ENCODE peak calls at places on chromosome 5, in six cellular contexts. X, H, P, E, U and V are unnamed samples.
A peak's percentile ranks its signal among the peaks of the same experiment; 100 is the strongest.

GRCh38 chr5:147093138-147093537 is 141.7 kb upstream of the STK32A start:
- DNase-seq in U (no peak), E (no peak), X (peak; percentile 46), P (peak; percentile 61), H (no peak), V (no peak)

GRCh38 chr5:75496026-75496425 is 15.4 kb downstream of the CERT1 start:
- DNase-seq in P (no peak), H (no peak), U (no peak), X (no peak), E (no peak), V (no peak)

GRCh38 chr5:60540855-60541805 is 158.8 kb downstream of the DEPDC1B start:
- DNase-seq in P (peak; percentile 58), H (no peak), U (no peak), X (peak; percentile 63), E (no peak), V (no peak)

GRCh38 chr5:150577378-150577777 is 63.1 kb upstream of the SYNPO start:
- DNase-seq in U (no peak), P (no peak), X (no peak), E (peak; percentile 37), H (peak; percentile 15), V (no peak)

GRCh38 chr5:14937277-14937676 is 65.7 kb upstream of the ANKH start:
- DNase-seq in H (no peak), P (no peak), X (no peak), U (no peak), E (no peak), V (no peak)

GRCh38 chr5:122195784-122196394 is 66.5 kb downstream of the ZNF474 start:
- DNase-seq in E (no peak), P (peak; percentile 72), X (peak; percentile 79), U (peak; percentile 46), H (no peak), V (peak; percentile 32)

GRCh38 chr5:103094737-103095136 is 25.2 kb downstream of the GIN1 start:
- DNase-seq in U (no peak), E (no peak), P (no peak), X (no peak), H (no peak), V (no peak)

GRCh38 chr5:19987594-19988345 is at the start of gene CDH18:
- DNase-seq in P (peak; percentile 51), H (no peak), E (peak; percentile 56), U (peak; percentile 22), X (peak; percentile 56), V (peak; percentile 6)

GRCh38 chr5:72788851-72789505 is 27.5 kb upstream of the TNPO1 start:
- DNase-seq in H (no peak), U (peak; percentile 77), E (no peak), P (peak; percentile 59), X (peak; percentile 3), V (no peak)

GRCh38 chr5:171420429-171421231 is 1.2 kb downstream of the FGF18 start:
- DNase-seq in E (peak; percentile 91), X (peak; percentile 92), H (peak; percentile 71), U (no peak), P (peak; percentile 91), V (peak; percentile 67)

DNA sequence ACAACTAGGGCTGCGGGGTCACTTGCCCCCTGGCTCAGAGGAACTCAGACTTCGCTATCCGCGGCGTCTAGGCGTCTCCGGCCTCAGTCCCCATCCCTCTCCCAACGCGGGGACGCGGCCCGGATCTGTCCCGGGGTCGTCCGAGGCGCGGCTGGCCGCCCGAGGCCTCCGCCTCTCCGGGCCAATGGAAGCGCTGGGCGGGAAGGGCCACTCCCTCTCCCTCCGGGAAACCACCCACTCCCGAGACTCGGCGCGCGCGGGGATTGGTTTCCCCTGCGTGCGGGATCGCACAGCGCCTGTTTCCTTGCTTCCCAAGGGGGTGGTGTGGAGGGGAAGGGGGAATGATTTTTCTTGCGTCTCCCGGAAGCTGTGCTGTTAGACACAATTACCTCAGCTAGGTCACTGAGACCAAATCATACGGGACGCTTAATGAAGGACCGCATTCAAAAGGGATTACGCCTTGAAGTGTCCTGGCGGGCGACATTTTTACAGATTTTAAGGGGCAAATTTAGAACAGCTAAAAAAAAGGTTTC is 38.4 kb downstream of the NR2F1 start:
- DNase-seq in P (no peak), U (peak; percentile 89), E (peak; percentile 84), H (peak; percentile 71), X (peak; percentile 72), V (no peak)
- H3K27ac ChIP-seq in P (peak overlapping the region; percentile 51), U (peak overlapping the region; percentile 94), E (peak overlapping the region; percentile 75), H (peak overlapping the region; percentile 61), X (peak overlapping the region; percentile 86), V (no peak overlapping the region)

GRCh38 chr5:124705577-124705976 is 40.9 kb downstream of the ZNF608 start:
- DNase-seq in H (no peak), U (no peak), P (no peak), X (no peak), E (no peak), V (no peak)

GRCh38 chr5:124706041-124706440 is 40.4 kb downstream of the ZNF608 start:
- DNase-seq in U (no peak), E (no peak), P (no peak), X (no peak), H (no peak), V (no peak)

GRCh38 chr5:124704594-124705284 is 41.7 kb downstream of the ZNF608 start:
- DNase-seq in P (no peak), H (no peak), E (no peak), U (no peak), X (no peak), V (no peak)

GRCh38 chr5:124706729-124707361 is 39.6 kb downstream of the ZNF608 start:
- DNase-seq in E (no peak), U (no peak), H (no peak), X (peak; percentile 58), P (peak; percentile 23), V (peak; percentile 16)

DNA sequence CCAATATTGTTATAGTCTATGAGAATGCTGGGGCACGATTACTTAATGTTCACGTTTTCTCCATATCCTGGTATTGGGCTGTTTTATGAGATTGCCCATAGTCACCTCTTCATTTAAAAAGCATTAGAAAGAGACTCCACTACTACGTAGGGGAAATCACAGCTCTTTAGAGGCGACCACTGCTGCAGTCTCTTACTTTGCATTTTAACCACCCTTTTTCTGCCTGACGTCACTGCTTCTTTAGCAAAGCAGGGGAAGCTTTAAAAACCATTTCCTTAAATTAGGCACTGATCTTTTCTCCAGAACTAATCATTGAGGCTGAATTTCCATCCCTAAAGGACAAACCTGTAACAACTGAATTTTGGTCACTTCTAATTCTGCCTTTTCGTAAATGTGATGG is 38.9 kb downstream of the ZNF608 start:
- DNase-seq in H (no peak), X (no peak), U (no peak), E (no peak), P (no peak), V (no peak)
- H3K4me3 ChIP-seq in H (no peak overlapping the region), X (no peak overlapping the region), U (no peak overlapping the region), E (no peak overlapping the region), P (no peak overlapping the region), V (no peak overlapping the region)

DNA sequence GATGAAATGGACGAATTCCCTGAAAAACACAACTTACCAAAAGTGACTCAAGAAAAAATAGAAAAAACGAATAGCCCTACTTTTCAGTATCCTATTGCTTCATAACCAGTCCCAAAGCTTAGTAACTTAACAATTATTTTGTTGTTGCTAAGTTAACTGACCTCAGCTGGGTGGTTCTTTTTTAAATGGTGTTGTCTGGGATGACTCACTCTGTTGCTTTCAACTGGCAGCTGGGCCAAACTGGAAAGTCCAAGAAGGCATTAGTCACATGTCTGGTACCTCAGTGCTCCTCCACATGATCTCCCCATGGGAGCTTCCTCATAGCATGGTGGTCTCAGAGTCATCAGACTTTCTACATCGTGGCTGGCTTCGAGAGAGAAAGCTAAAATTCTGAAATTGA is 47.8 kb upstream of the ADAMTS2 start:
- DNase-seq in X (peak; percentile 74), P (peak; percentile 73), H (no peak), E (no peak), U (peak; percentile 17), V (no peak)
- H3K9me3 ChIP-seq in X (no peaks in the 10 kb centered on the region), P (peaks cover 20% of the 10 kb centered on the region), H (no peaks in the 10 kb centered on the region), E (peaks cover 52% of the 10 kb centered on the region), U (peaks cover 10% of the 10 kb centered on the region), V (peaks cover 14% of the 10 kb centered on the region)

DNA sequence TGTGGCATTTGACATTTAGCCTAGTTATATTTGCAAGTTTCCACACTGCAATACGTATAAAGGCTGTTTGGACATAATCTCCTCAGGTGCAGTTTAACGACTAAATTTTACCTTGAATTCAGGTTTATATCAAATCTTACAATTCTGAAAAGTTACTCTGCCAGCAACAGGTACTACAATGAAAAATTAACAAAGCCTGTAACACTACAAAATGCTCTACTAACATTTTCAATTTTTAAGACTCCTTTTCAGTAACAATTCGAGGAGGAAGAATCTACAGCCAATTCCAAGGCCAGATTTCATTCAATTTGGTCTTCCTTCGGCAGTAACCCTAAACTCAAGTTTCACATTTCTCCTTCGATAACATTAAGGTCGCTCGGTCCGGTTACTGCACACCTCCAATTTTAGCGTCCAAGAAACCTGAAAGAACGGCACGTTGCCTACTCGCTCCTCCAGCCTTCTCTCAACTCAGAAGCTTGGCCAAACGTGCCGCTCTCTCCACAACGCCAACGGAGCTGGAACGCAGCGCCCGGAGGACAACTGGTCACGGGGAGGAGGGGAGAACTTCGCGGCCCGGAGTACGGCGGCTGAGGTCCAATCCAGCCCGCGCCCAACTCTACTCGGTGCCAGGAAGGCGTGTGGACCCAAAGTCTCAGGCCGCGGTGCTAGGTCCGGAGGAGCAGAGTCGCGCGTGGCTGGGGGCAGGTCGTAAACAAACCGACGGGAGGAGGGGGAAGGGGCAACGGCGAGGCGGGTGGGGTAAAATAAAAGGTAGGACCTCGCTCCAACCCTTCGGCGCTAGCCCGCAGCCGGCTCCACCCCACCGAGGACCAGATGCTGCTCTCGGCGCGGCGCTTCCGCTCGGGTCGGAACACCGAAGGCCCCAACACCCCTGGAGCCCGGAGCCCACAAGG is 681 bp downstream of the FNIP1 start:
- DNase-seq in E (peak; percentile 92), H (peak; percentile 89), X (peak; percentile 50), U (peak; percentile 39), P (peak; percentile 91), V (no peak)
- H3K27ac ChIP-seq in E (peak overlapping the region; percentile 95), H (peak overlapping the region; percentile 99), X (peak overlapping the region; percentile 99), U (peak overlapping the region; percentile 97), P (peak overlapping the region; percentile 99), V (peak overlapping the region; percentile 89)

DNA sequence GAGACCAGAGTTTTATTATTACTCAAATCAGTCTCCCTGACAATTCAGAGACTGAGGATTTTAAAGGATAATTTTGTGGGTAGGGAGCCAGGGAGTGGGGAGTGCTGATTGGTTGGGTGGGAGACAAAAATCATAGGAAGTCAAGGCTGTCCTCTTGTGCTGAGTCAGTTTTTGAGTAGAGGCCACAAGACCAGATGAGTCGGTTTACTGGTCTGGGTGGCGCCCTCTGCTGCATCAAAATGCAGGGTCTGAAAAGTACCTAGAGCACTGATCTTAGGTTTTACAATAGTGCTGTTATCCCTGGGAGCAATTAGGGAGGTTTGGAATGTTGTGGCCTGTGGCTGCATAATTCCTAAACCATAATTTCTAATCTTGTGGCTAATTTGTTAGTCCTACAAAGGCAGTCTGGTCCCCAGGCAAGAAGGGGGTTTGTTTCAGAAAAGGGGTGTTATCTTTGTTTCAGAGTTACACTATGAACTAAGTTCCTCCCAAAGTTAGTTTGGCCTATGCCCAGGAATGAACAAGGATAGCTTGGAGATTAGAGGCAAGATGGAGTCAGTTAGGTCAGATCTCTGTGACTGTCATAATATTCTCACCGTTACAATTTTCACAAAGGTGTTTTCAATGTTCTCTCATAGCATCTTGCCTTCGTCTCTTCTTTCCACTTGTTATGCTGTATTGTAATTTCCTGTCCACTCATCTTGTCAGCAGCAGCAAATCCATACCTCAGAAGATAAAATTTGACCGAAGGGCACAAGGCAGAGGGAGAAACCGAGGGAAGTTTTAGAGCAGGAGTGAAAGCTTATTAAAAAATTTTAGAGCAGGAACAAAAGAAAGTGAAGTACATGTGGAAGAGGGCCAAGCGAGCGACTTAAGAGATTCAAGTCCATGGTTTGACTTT is 59.2 kb upstream of the CLINT1 start:
- DNase-seq in E (peak; percentile 69), U (peak; percentile 86), H (peak; percentile 79), X (peak; percentile 73), P (peak; percentile 90), V (peak; percentile 32)
- H3K4me3 ChIP-seq in E (no peak overlapping the region), U (no peak overlapping the region), H (no peak overlapping the region), X (no peak overlapping the region), P (no peak overlapping the region), V (no peak overlapping the region)